ENCODE peak calls at places on chromosome 20, in eight cellular contexts. One of them, this sample, is unnamed.

GRCh38 chr20:17768267-17768666 is 68.5 kb downstream of the BANF2 start:
- DNase-seq in heart left ventricle: no peak
- DNase-seq in CD8-positive, alpha-beta memory T cell: no peak
- DNase-seq in SK-N-SH: no peak
- DNase-seq in endodermal cell: no peak
- DNase-seq in lung: no peak
- DNase-seq in tibial artery: no peak
- DNase-seq in cardiac muscle cell: no peak
- DNase-seq in this sample: peak; percentile 1

GRCh38 chr20:17882834-17883591 is 85.6 kb downstream of the SNX5 start:
- DNase-seq in heart left ventricle: no peak
- DNase-seq in lung: no peak
- DNase-seq in SK-N-SH: no peak
- DNase-seq in cardiac muscle cell: no peak
- DNase-seq in CD8-positive, alpha-beta memory T cell: no peak
- DNase-seq in tibial artery: no peak
- DNase-seq in endodermal cell: no peak
- DNase-seq in this sample: no peak

GRCh38 chr20:36344517-36345132 is 38.5 kb downstream of the DLGAP4 start:
- DNase-seq in endodermal cell: peak; percentile 96
- DNase-seq in tibial artery: no peak
- DNase-seq in cardiac muscle cell: peak; percentile 93
- DNase-seq in heart left ventricle: peak; percentile 34
- DNase-seq in lung: no peak
- DNase-seq in SK-N-SH: no peak
- DNase-seq in CD8-positive, alpha-beta memory T cell: no peak
- DNase-seq in this sample: peak; percentile 33

GRCh38 chr20:47289989-47290388 is 66.5 kb downstream of the ZMYND8 start:
- DNase-seq in endodermal cell: no peak
- DNase-seq in cardiac muscle cell: no peak
- DNase-seq in SK-N-SH: no peak
- DNase-seq in lung: no peak
- DNase-seq in CD8-positive, alpha-beta memory T cell: no peak
- DNase-seq in heart left ventricle: no peak
- DNase-seq in tibial artery: no peak
- DNase-seq in this sample: no peak

GRCh38 chr20:21607971-21608735 is 94.3 kb upstream of the NKX2-2 start:
- DNase-seq in cardiac muscle cell: no peak
- DNase-seq in heart left ventricle: no peak
- DNase-seq in lung: peak; percentile 40
- DNase-seq in tibial artery: no peak
- DNase-seq in SK-N-SH: peak; percentile 28
- DNase-seq in CD8-positive, alpha-beta memory T cell: no peak
- DNase-seq in endodermal cell: no peak
- DNase-seq in this sample: peak; percentile 18

GRCh38 chr20:40532103-40532502 is 156.9 kb downstream of the MAFB start:
- DNase-seq in cardiac muscle cell: no peak
- DNase-seq in CD8-positive, alpha-beta memory T cell: no peak
- DNase-seq in SK-N-SH: no peak
- DNase-seq in endodermal cell: peak; percentile 82
- DNase-seq in lung: no peak
- DNase-seq in heart left ventricle: no peak
- DNase-seq in tibial artery: no peak
- DNase-seq in this sample: no peak

GRCh38 chr20:9200620-9201019 is 131.7 kb downstream of the PLCB4 start:
- DNase-seq in endodermal cell: no peak
- DNase-seq in cardiac muscle cell: no peak
- DNase-seq in tibial artery: no peak
- DNase-seq in CD8-positive, alpha-beta memory T cell: no peak
- DNase-seq in SK-N-SH: no peak
- DNase-seq in lung: no peak
- DNase-seq in heart left ventricle: no peak
- DNase-seq in this sample: no peak

GRCh38 chr20:45052698-45053440 is 48.1 kb downstream of the KCNS1 start:
- DNase-seq in CD8-positive, alpha-beta memory T cell: peak; percentile 35
- DNase-seq in lung: no peak
- DNase-seq in endodermal cell: no peak
- DNase-seq in cardiac muscle cell: no peak
- DNase-seq in SK-N-SH: no peak
- DNase-seq in tibial artery: no peak
- DNase-seq in heart left ventricle: no peak
- DNase-seq in this sample: peak; percentile 30

GRCh38 chr20:38692436-38693411 is 31.6 kb upstream of the SLC32A1 start:
- DNase-seq in cardiac muscle cell: peak; percentile 92
- DNase-seq in endodermal cell: peak; percentile 97
- DNase-seq in CD8-positive, alpha-beta memory T cell: peak; percentile 25
- DNase-seq in lung: no peak
- DNase-seq in tibial artery: peak; percentile 31
- DNase-seq in SK-N-SH: peak; percentile 73
- DNase-seq in heart left ventricle: peak; percentile 56
- DNase-seq in this sample: peak; percentile 25

DNA sequence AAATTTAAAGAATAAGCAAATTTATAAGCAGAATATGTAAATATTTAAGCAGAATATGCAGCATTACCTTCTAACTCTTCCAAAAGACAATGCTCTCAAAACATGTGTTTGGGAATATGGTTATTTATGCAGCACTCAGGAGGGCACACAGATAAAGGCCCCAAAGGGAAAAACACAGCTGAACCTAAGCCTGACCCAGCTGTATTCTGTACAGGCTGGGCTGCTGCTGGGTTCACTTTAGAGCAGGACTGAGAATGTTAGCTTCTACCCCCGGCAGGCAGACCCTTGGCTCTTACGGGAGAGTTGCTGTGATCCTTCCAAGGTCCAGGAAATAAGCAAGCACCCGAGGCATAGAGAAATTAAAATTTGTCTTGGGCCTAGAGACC is 37.3 kb downstream of the ABHD12 start:
- DNase-seq in cardiac muscle cell: no peak
- DNase-seq in endodermal cell: no peak
- DNase-seq in SK-N-SH: no peak
- DNase-seq in CD8-positive, alpha-beta memory T cell: no peak
- DNase-seq in tibial artery: no peak
- DNase-seq in lung: no peak
- DNase-seq in heart left ventricle: no peak
- DNase-seq in this sample: no peak
- H3K4me1 ChIP-seq in cardiac muscle cell: peaks cover 24% of the 10 kb centered on the region
- H3K4me1 ChIP-seq in endodermal cell: no peaks in the 10 kb centered on the region
- H3K4me1 ChIP-seq in SK-N-SH: peaks cover 15% of the 10 kb centered on the region
- H3K4me1 ChIP-seq in CD8-positive, alpha-beta memory T cell: no peaks in the 10 kb centered on the region
- H3K4me1 ChIP-seq in tibial artery: peaks cover 18% of the 10 kb centered on the region
- H3K4me1 ChIP-seq in lung: peaks cover 6% of the 10 kb centered on the region
- H3K4me1 ChIP-seq in heart left ventricle: peaks cover 11% of the 10 kb centered on the region
- H3K4me1 ChIP-seq in this sample: no peaks in the 10 kb centered on the region

GRCh38 chr20:63127700-63128364 is 88.1 kb downstream of the YTHDF1 start:
- DNase-seq in SK-N-SH: no peak
- DNase-seq in endodermal cell: peak; percentile 17
- DNase-seq in lung: no peak
- DNase-seq in tibial artery: no peak
- DNase-seq in CD8-positive, alpha-beta memory T cell: no peak
- DNase-seq in heart left ventricle: peak; percentile 2
- DNase-seq in cardiac muscle cell: no peak
- DNase-seq in this sample: no peak

GRCh38 chr20:63125893-63126601 is 89.9 kb downstream of the YTHDF1 start:
- DNase-seq in endodermal cell: peak; percentile 35
- DNase-seq in CD8-positive, alpha-beta memory T cell: no peak
- DNase-seq in heart left ventricle: peak; percentile 8
- DNase-seq in tibial artery: no peak
- DNase-seq in lung: no peak
- DNase-seq in SK-N-SH: no peak
- DNase-seq in cardiac muscle cell: no peak
- DNase-seq in this sample: no peak

GRCh38 chr20:63125581-63125892 is 90.4 kb downstream of the YTHDF1 start:
- DNase-seq in cardiac muscle cell: no peak
- DNase-seq in heart left ventricle: no peak
- DNase-seq in tibial artery: no peak
- DNase-seq in lung: no peak
- DNase-seq in endodermal cell: peak; percentile 30
- DNase-seq in SK-N-SH: no peak
- DNase-seq in CD8-positive, alpha-beta memory T cell: no peak
- DNase-seq in this sample: no peak

GRCh38 chr20:63128367-63128766 is 87.6 kb downstream of the YTHDF1 start:
- DNase-seq in lung: no peak
- DNase-seq in SK-N-SH: no peak
- DNase-seq in endodermal cell: peak; percentile 34
- DNase-seq in heart left ventricle: peak; percentile 11
- DNase-seq in tibial artery: no peak
- DNase-seq in CD8-positive, alpha-beta memory T cell: no peak
- DNase-seq in cardiac muscle cell: no peak
- DNase-seq in this sample: no peak

DNA sequence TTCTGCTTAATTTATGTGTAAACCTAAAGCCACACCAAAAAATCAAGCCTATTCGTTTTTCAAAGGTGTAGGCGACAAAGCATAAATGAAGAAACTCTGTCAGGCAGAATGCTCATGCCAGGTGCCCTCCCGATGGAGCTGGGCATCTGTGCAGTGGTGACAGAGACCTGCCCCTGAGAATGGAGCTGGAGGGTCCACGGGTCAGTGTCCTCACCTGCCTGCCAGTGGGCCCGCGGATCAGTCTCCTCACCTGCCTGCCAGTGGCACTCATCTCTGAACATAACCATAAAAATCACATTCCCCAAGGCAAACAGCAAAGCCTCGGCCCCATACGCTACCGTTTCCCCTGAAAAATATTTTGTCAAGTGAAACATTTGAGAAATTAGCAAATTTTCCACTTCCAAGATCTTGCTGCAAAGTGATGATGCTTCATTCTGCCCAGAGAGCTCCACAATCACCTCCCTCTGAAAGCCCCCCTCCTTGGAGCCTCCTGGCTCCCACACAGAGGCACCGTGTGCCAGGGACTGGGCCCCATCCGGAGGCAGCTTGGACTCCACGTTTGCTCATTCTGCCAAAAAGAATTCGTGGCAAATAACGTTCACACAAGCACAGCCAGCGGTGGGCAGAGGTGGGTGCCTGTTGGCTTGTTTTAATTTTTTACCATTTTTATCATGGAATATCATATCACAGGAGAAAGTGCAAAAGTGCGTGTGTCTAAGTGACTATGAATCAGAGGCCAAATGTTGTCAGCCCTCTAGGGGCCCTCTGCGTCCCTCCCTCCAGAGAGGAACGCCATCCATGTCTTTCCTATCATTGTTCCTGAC is 88.8 kb downstream of the YTHDF1 start:
- DNase-seq in lung: no peak
- DNase-seq in SK-N-SH: no peak
- DNase-seq in cardiac muscle cell: no peak
- DNase-seq in heart left ventricle: peak; percentile 7
- DNase-seq in CD8-positive, alpha-beta memory T cell: no peak
- DNase-seq in tibial artery: no peak
- DNase-seq in endodermal cell: peak; percentile 27
- DNase-seq in this sample: no peak
- H3K36me3 ChIP-seq in lung: no peaks in the 10 kb centered on the region
- H3K36me3 ChIP-seq in SK-N-SH: no peaks in the 10 kb centered on the region
- H3K36me3 ChIP-seq in cardiac muscle cell: no peaks in the 10 kb centered on the region
- H3K36me3 ChIP-seq in heart left ventricle: no peaks in the 10 kb centered on the region
- H3K36me3 ChIP-seq in CD8-positive, alpha-beta memory T cell: no peaks in the 10 kb centered on the region
- H3K36me3 ChIP-seq in tibial artery: no peaks in the 10 kb centered on the region
- H3K36me3 ChIP-seq in endodermal cell: no peaks in the 10 kb centered on the region
- H3K36me3 ChIP-seq in this sample: no peaks in the 10 kb centered on the region

GRCh38 chr20:10594286-10594868 is 79.4 kb downstream of the JAG1 start:
- DNase-seq in cardiac muscle cell: no peak
- DNase-seq in CD8-positive, alpha-beta memory T cell: no peak
- DNase-seq in heart left ventricle: no peak
- DNase-seq in tibial artery: no peak
- DNase-seq in endodermal cell: no peak
- DNase-seq in lung: no peak
- DNase-seq in SK-N-SH: no peak
- DNase-seq in this sample: no peak

GRCh38 chr20:10595985-10596384 is 77.8 kb downstream of the JAG1 start:
- DNase-seq in lung: no peak
- DNase-seq in heart left ventricle: no peak
- DNase-seq in SK-N-SH: no peak
- DNase-seq in endodermal cell: no peak
- DNase-seq in cardiac muscle cell: no peak
- DNase-seq in CD8-positive, alpha-beta memory T cell: no peak
- DNase-seq in tibial artery: no peak
- DNase-seq in this sample: no peak

GRCh38 chr20:10597637-10598036 is 76.2 kb downstream of the JAG1 start:
- DNase-seq in lung: no peak
- DNase-seq in CD8-positive, alpha-beta memory T cell: no peak
- DNase-seq in tibial artery: no peak
- DNase-seq in cardiac muscle cell: no peak
- DNase-seq in endodermal cell: no peak
- DNase-seq in heart left ventricle: no peak
- DNase-seq in SK-N-SH: no peak
- DNase-seq in this sample: no peak

GRCh38 chr20:10596726-10597125 is 77.1 kb downstream of the JAG1 start:
- DNase-seq in tibial artery: no peak
- DNase-seq in heart left ventricle: no peak
- DNase-seq in endodermal cell: no peak
- DNase-seq in lung: no peak
- DNase-seq in CD8-positive, alpha-beta memory T cell: no peak
- DNase-seq in cardiac muscle cell: no peak
- DNase-seq in SK-N-SH: no peak
- DNase-seq in this sample: no peak

GRCh38 chr20:10595230-10595629 is 78.6 kb downstream of the JAG1 start:
- DNase-seq in cardiac muscle cell: no peak
- DNase-seq in CD8-positive, alpha-beta memory T cell: no peak
- DNase-seq in lung: no peak
- DNase-seq in SK-N-SH: no peak
- DNase-seq in heart left ventricle: no peak
- DNase-seq in tibial artery: no peak
- DNase-seq in endodermal cell: no peak
- DNase-seq in this sample: no peak
- H3K4me1 ChIP-seq in cardiac muscle cell: no peaks in the 10 kb centered on the region
- H3K4me1 ChIP-seq in CD8-positive, alpha-beta memory T cell: no peaks in the 10 kb centered on the region
- H3K4me1 ChIP-seq in lung: peaks cover 5% of the 10 kb centered on the region
- H3K4me1 ChIP-seq in SK-N-SH: peaks cover 3% of the 10 kb centered on the region
- H3K4me1 ChIP-seq in heart left ventricle: peaks cover 6% of the 10 kb centered on the region
- H3K4me1 ChIP-seq in tibial artery: peaks cover 48% of the 10 kb centered on the region
- H3K4me1 ChIP-seq in endodermal cell: peaks cover 3% of the 10 kb centered on the region
- H3K4me1 ChIP-seq in this sample: no peaks in the 10 kb centered on the region

GRCh38 chr20:64030371-64031134 is 5.4 kb upstream of the C20orf204 start:
- DNase-seq in tibial artery: no peak
- DNase-seq in endodermal cell: no peak
- DNase-seq in SK-N-SH: no peak
- DNase-seq in CD8-positive, alpha-beta memory T cell: no peak
- DNase-seq in lung: no peak
- DNase-seq in cardiac muscle cell: no peak
- DNase-seq in heart left ventricle: no peak
- DNase-seq in this sample: peak; percentile 92
- H3K36me3 ChIP-seq in tibial artery: peaks cover 98% of the 10 kb centered on the region
- H3K36me3 ChIP-seq in endodermal cell: peaks cover 40% of the 10 kb centered on the region
- H3K36me3 ChIP-seq in SK-N-SH: peaks cover 68% of the 10 kb centered on the region
- H3K36me3 ChIP-seq in CD8-positive, alpha-beta memory T cell: peaks cover 42% of the 10 kb centered on the region
- H3K36me3 ChIP-seq in lung: peaks cover 75% of the 10 kb centered on the region
- H3K36me3 ChIP-seq in cardiac muscle cell: peaks cover 47% of the 10 kb centered on the region
- H3K36me3 ChIP-seq in heart left ventricle: peaks cover 84% of the 10 kb centered on the region
- H3K36me3 ChIP-seq in this sample: peaks cover 33% of the 10 kb centered on the region